ENCODE peak calls at places on chromosomes 4 and X, in four cellular contexts. P, H, W and I are unnamed samples.
A peak's percentile ranks its signal among the peaks of the same experiment; 100 is the strongest.

GRCh38 chrX:5857232-5857631 is 371.4 kb downstream of the NLGN4X start:
- DNase-seq in W (no peak), P (no peak), H (no peak), I (no peak)

GRCh38 chr4:113979157-113979972 is at the start of gene ARSJ:
- DNase-seq in P (peak; percentile 88), H (peak; percentile 69), W (peak; percentile 25), I (no peak)

GRCh38 chrX:151983186-151983585 is 8.7 kb upstream of the GABRE start:
- DNase-seq in H (no peak), P (no peak), W (no peak), I (no peak)

GRCh38 chr4:101393256-101393655 is 45.9 kb upstream of the PPP3CA start:
- DNase-seq in W (no peak), P (peak; percentile 65), H (no peak), I (peak; percentile 38)

GRCh38 chrX:152725409-152725808 is 8.1 kb downstream of the CSAG1 start:
- DNase-seq in W (no peak), H (no peak), P (no peak), I (no peak)

GRCh38 chr4:73709461-73710033 is 30.8 kb upstream of the CXCL8 start:
- DNase-seq in H (no peak), W (no peak), P (no peak), I (no peak)

GRCh38 chr4:161256172-161256571 is 907.6 kb downstream of the FSTL5 start:
- DNase-seq in W (no peak), H (no peak), P (no peak), I (no peak)

GRCh38 chr4:985123-985830 is 1.6 kb upstream of the IDUA start:
- DNase-seq in H (peak; percentile 88), W (no peak), P (no peak), I (peak; percentile 53)

GRCh38 chrX:28016823-28017222 is 35.6 kb upstream of the DCAF8L1 start:
- DNase-seq in H (no peak), W (no peak), P (no peak), I (no peak)

GRCh38 chrX:34404386-34405070 is 252.6 kb downstream of the TMEM47 start:
- DNase-seq in P (no peak), W (no peak), H (no peak), I (no peak)

GRCh38 chr4:100362363-100362762 is 155.5 kb downstream of the EMCN start:
- DNase-seq in P (peak; percentile 73), H (no peak), W (no peak), I (no peak)

GRCh38 chrX:119211649-119212014 is 24.5 kb upstream of the PGRMC1 start:
- DNase-seq in P (no peak), W (no peak), H (no peak), I (no peak)

GRCh38 chrX:104565791-104566687 is at the start of gene IL1RAPL2:
- DNase-seq in H (peak; percentile 75), P (no peak), W (peak; percentile 23), I (peak; percentile 55)

GRCh38 chrX:69067841-69068240 is 97.4 kb downstream of the PJA1 start:
- DNase-seq in W (no peak), H (no peak), P (no peak), I (no peak)

GRCh38 chr4:15649914-15650545 is 5.1 kb downstream of the FBXL5 start:
- DNase-seq in H (peak; percentile 54), W (no peak), P (peak; percentile 63), I (peak; percentile 67)

GRCh38 chrX:109360301-109360700 is 121.6 kb downstream of the GUCY2F start:
- DNase-seq in P (no peak), W (no peak), H (no peak), I (no peak)

GRCh38 chr4:123785515-123785914 is 388.9 kb downstream of the SPRY1 start:
- DNase-seq in P (peak; percentile 96), W (peak; percentile 70), H (peak; percentile 66), I (peak; percentile 89)

GRCh38 chr4:119039160-119039559 is 96.5 kb upstream of the MYOZ2 start:
- DNase-seq in P (no peak), H (no peak), W (no peak), I (no peak)

DNA sequence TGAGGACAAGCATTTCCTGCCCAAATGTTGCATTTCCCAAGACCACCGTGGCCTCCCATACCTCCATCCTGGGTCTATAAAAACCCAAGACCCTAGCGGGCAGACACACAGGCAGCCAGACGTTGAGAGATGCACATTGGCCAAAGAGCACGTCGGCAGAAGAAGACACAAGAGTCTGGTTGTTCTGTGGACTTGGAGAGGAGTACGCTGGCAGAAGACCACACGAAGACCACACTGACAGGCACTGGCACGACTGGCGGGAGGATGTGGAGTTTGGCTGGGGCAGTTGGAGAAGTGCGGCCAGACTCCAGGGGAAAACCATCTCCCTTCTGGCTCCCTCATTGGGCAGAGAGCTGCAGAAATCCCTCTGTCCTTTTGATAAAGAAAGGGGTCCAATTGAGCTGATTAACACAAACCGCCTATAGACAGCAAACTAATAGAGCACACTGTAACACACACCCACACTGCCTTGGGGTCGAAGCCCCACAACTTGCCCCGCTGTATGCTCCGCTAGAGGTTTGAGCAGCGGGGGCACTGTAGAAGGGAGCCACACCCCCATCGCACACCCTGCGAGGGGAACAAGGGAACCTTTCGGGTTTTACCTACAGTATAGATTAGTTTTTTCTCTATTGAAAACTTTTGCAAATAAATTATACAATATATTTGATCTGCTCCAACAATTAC is 376.7 kb upstream of the KLHL4 start:
- DNase-seq in H (no peak), P (no peak), W (no peak), I (no peak)
- H4K8ac ChIP-seq in H (no peak overlapping the region), P (no peak overlapping the region), W (no peak overlapping the region), I (no peak overlapping the region)

GRCh38 chr4:8181844-8182243 is 17.2 kb upstream of the SH3TC1 start:
- DNase-seq in H (no peak), W (no peak), P (no peak), I (peak; percentile 56)
- H3K14ac ChIP-seq in H (no peak overlapping the region), W (no peak overlapping the region), P (no peak overlapping the region), I (no peak overlapping the region)

GRCh38 chrX:49175435-49175834 is 3.7 kb downstream of the PLP2 start:
- DNase-seq in H (no peak), P (no peak), W (no peak), I (no peak)

GRCh38 chrX:49174723-49175122 is 3.0 kb downstream of the PLP2 start:
- DNase-seq in P (no peak), W (no peak), H (no peak), I (no peak)

GRCh38 chrX:49175875-49176274 is 4.2 kb downstream of the PLP2 start:
- DNase-seq in W (no peak), P (no peak), H (no peak), I (no peak)

GRCh38 chrX:49171752-49172279 is at the start of gene PLP2:
- DNase-seq in H (no peak), W (no peak), P (peak; percentile 40), I (peak; percentile 69)

GRCh38 chrX:49172280-49172780 is 632 bp downstream of the PLP2 start:
- DNase-seq in H (no peak), W (no peak), P (peak; percentile 20), I (no peak)
- H4K8ac ChIP-seq in H (no peak overlapping the region), W (no peak overlapping the region), P (peak overlapping the region; percentile 89), I (peak overlapping the region; percentile 11)

DNA sequence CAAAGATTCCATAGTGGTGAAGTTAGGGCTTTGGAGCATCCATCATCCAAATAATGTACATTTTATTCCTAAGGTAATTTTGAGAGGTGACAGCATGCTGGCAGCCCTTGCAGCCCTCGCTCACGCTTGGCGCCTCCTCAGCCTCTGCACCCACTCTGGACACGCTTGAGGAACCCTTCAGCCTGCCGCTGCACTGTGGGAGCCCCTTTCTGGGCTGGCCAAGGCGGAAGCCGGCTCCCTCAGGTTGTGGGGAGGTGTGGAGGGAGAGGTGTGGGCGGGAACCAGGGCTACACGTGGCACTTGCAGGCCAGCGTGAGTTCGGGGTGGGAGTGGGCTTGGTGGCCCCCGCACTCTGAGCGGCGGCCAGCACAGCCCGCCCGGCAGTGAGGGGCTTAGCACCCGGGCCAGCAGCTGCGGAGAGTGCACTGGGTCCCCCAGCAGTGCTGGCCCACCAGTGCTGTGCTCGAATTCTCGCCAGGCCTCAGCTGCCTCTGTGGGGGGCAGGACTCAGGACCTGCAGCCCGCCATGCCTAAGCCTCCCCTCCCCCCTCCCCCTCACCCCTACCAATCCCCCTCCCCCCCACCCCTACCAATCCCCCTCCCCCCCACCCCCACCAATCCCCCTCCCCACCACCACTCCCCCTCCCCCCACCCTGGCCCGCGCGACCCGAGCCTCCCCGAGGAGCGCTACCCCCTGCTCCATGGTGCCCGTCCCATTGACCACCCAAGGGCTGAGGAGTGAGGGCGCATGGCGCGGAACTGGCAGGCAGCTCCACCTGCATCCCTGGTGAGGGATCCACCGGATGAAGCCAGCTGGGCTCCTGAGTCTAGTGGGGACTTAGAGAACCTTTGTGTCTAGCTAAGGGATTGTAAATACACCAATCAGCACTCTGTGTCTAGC is 37.0 kb upstream of the DKK2 start:
- DNase-seq in P (no peak), H (no peak), W (no peak), I (no peak)
- H3K14ac ChIP-seq in P (no peak overlapping the region), H (no peak overlapping the region), W (no peak overlapping the region), I (no peak overlapping the region)

GRCh38 chr4:89109841-89110540 is 1.3 kb upstream of the TIGD2 start:
- DNase-seq in P (no peak), H (no peak), W (no peak), I (peak; percentile 22)

GRCh38 chr4:89113415-89113814 is 2.1 kb downstream of the TIGD2 start:
- DNase-seq in H (no peak), W (no peak), P (no peak), I (no peak)

GRCh38 chr4:89110986-89111832 is at the start of gene TIGD2:
- DNase-seq in P (peak; percentile 81), W (peak; percentile 33), H (peak; percentile 86), I (peak; percentile 92)

GRCh38 chr4:89110541-89110985 is 770 bp upstream of the TIGD2 start:
- DNase-seq in W (no peak), P (no peak), H (peak; percentile 55), I (no peak)

DNA sequence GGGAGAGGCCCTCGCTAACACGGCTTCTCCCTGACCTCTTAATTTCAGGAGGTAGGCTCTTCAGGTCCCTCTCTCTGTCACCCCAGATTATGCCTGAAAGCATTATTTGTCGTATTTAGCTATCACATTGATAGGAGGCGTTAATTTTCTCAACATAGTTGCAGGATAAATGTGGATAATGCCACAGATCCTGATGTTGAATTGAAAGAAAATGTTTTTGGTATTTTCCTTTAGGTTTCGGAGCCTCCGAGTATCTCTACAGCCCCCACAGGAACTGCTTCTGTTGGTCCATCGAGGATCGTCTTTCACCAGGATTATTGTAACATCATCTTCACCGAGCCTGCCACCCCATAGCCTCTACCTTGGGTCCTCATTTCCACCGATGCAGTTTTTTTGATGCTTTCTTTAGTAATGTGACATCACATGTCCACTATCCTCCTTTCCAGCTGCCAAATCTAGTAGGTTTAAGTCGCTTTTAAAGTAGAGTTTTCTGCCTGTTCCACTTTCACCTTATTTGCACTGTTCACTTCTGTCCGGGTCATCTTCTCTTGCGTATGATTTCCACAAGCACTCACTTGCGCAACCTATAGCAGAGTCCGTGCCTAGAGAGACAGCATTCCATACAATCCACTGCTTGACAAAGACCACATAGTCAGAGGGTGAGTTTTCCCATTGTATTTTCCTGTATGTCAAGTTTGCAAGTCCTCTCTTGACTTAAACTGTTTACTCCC is 665 bp downstream of the TIGD2 start:
- DNase-seq in W (no peak), H (no peak), P (peak; percentile 95), I (peak; percentile 90)
- H4K8ac ChIP-seq in W (peak overlapping the region; percentile 40), H (no peak overlapping the region), P (peak overlapping the region; percentile 24), I (peak overlapping the region; percentile 91)

GRCh38 chr4:48341776-48342558 is 638 bp downstream of the SLAIN2 start:
- DNase-seq in H (peak; percentile 67), P (peak; percentile 28), W (no peak), I (peak; percentile 50)
- H3K14ac ChIP-seq in H (peak overlapping the region; percentile 96), P (peak overlapping the region; percentile 90), W (no peak overlapping the region), I (peak overlapping the region; percentile 91)

GRCh38 chr4:151691639-151692442 is 69.0 kb downstream of the GATB start:
- DNase-seq in P (peak; percentile 37), W (no peak), H (no peak), I (no peak)
- H4K8ac ChIP-seq in P (no peak overlapping the region), W (no peak overlapping the region), H (no peak overlapping the region), I (no peak overlapping the region)